ENCODE peak calls at places on chromosomes 3 and 15, in nine cellular contexts. V, H, N, E, I, G, X, R and K are unnamed samples.

GRCh38 chr3:195095035-195095703 is 175.8 kb downstream of the XXYLT1 start:
- DNase-seq in G (no peak), H (no peak), R (no peak), E (peak; percentile 49), N (no peak), I (no peak), X (no peak), V (peak; percentile 8), K (peak; percentile 66)

GRCh38 chr15:84982301-84982920 is 755 bp downstream of the PDE8A start:
- DNase-seq in V (peak; percentile 44), H (peak; percentile 53), N (peak; percentile 18), G (no peak), X (peak; percentile 84), I (no peak), R (peak; percentile 48), E (peak; percentile 70), K (peak; percentile 81)

GRCh38 chr3:66038726-66039589 is at the start of gene MAGI1:
- DNase-seq in G (peak; percentile 93), E (peak; percentile 91), I (no peak), X (no peak), V (peak; percentile 87), N (peak; percentile 93), R (peak; percentile 92), H (peak; percentile 94), K (peak; percentile 95)

GRCh38 chr3:197154-197855 is 742 bp downstream of the CHL1 start:
- DNase-seq in V (peak; percentile 13), R (no peak), N (no peak), I (no peak), X (no peak), G (no peak), E (no peak), H (no peak), K (peak; percentile 41)

GRCh38 chr3:125051205-125051604 is 4.6 kb downstream of the HEG1 start:
- DNase-seq in H (no peak), X (no peak), I (no peak), N (no peak), V (no peak), R (no peak), E (no peak), G (no peak), K (no peak)

GRCh38 chr3:175489406-175489805 is 630.3 kb downstream of the NAALADL2 start:
- DNase-seq in E (no peak), V (no peak), N (no peak), I (no peak), R (no peak), G (no peak), H (no peak), X (no peak), K (no peak)

GRCh38 chr3:118705827-118706226 is 328.8 kb downstream of the IGSF11 start:
- DNase-seq in G (no peak), H (no peak), I (no peak), V (no peak), R (no peak), N (no peak), X (no peak), E (no peak), K (no peak)

GRCh38 chr3:47011371-47011770 is 31.9 kb downstream of the NBEAL2 start:
- DNase-seq in I (no peak), E (no peak), R (no peak), H (no peak), X (no peak), V (no peak), N (no peak), G (no peak), K (peak; percentile 60)

GRCh38 chr3:191085091-191085490 is 114.0 kb upstream of the OSTN start:
- DNase-seq in G (no peak), X (no peak), I (no peak), H (no peak), N (no peak), E (no peak), R (no peak), V (no peak), K (no peak)

GRCh38 chr15:25061808-25062550 is 107.2 kb downstream of the SNRPN start:
- DNase-seq in I (no peak), H (no peak), E (no peak), R (no peak), V (no peak), X (no peak), G (no peak), N (no peak), K (no peak)

GRCh38 chr15:25060472-25060803 is 105.7 kb downstream of the SNRPN start:
- DNase-seq in N (no peak), H (no peak), X (no peak), R (peak; percentile 23), V (no peak), E (no peak), I (no peak), G (no peak), K (peak; percentile 48)

GRCh38 chr15:25058080-25058785 is 103.4 kb downstream of the SNRPN start:
- DNase-seq in H (no peak), V (no peak), N (no peak), I (no peak), X (no peak), R (peak; percentile 9), G (no peak), E (no peak), K (no peak)

GRCh38 chr15:25060996-25061620 is 106.3 kb downstream of the SNRPN start:
- DNase-seq in H (no peak), E (no peak), I (no peak), R (no peak), X (no peak), V (no peak), N (no peak), G (no peak), K (no peak)

DNA sequence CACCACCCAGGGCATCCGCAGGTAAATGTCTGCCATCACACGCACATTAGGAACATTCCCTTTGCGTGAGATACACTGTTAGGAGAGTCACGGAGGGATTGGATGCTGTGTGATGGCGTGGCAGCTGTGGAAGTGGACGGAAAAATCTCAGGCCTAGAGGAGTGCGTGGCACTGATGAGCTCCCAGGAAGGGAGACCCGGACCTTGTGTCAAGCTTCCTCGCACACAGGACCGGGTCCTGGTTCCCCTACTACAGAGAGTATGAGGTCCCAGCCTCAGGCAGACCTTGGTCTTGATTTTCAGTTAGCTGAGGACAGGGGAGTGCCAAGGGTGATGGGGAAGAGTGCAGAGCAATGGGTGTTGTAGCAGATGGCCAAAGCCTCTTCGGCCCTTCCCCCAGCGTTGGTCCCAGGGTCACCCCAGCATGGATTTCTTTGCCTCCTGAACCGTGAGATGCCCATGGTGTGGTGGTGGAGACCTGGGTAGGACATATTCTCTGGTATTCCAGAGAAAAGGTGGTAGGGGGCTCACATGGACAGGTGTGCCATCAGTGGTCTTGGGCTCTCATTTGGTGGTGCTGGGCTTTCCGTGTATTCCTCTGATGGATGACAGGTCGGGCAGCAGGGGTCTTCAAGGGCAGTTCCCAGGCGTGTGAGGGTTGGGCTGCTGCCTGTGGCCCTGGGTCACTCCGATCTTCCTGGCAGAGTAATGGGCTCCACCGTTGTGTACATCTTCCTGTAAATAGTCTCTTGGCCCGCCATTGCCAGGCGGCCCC is 105.1 kb downstream of the SNRPN start:
- DNase-seq in E (no peak), V (no peak), G (no peak), I (no peak), H (no peak), X (no peak), N (no peak), R (no peak), K (peak; percentile 35)
- H3K9me3 ChIP-seq in E (peaks cover 100% of the 10 kb centered on the region), V (peaks cover 100% of the 10 kb centered on the region), G (peaks cover 100% of the 10 kb centered on the region), I (peaks cover 49% of the 10 kb centered on the region), H (peaks cover 100% of the 10 kb centered on the region), X (peaks cover 98% of the 10 kb centered on the region), N (peaks cover 98% of the 10 kb centered on the region), R (peaks cover 100% of the 10 kb centered on the region), K (peaks cover 94% of the 10 kb centered on the region)

GRCh38 chr3:48058089-48058488 is 41.9 kb upstream of the MAP4 start:
- DNase-seq in V (no peak), R (no peak), N (no peak), X (no peak), I (no peak), E (no peak), G (no peak), H (no peak), K (no peak)
- H3K4me3 ChIP-seq in V (no peak overlapping the region), R (no peak overlapping the region), N (no peak overlapping the region), X (no peak overlapping the region), I (no peak overlapping the region), E (no peak overlapping the region), G (no peak overlapping the region), H (no peak overlapping the region), K (no peak overlapping the region)

GRCh38 chr3:32325957-32326356 is 65.7 kb upstream of the CMTM7 start:
- DNase-seq in X (no peak), H (no peak), I (no peak), V (no peak), N (peak; percentile 23), R (no peak), G (no peak), E (no peak), K (no peak)
- H3K27me3 ChIP-seq in X (no peaks in the 10 kb centered on the region), H (no peaks in the 10 kb centered on the region), I (no peaks in the 10 kb centered on the region), V (no peaks in the 10 kb centered on the region), N (no peaks in the 10 kb centered on the region), R (no peaks in the 10 kb centered on the region), G (no peaks in the 10 kb centered on the region), E (no peaks in the 10 kb centered on the region), K (no peaks in the 10 kb centered on the region)

GRCh38 chr3:128858167-128858566 is 21.3 kb upstream of the ACAD9 start:
- DNase-seq in X (no peak), V (no peak), I (no peak), E (no peak), R (no peak), G (no peak), N (no peak), H (no peak), K (no peak)
- H3K9me3 ChIP-seq in X (peaks cover 25% of the 10 kb centered on the region), V (peaks cover 57% of the 10 kb centered on the region), I (no peaks in the 10 kb centered on the region), E (peaks cover 38% of the 10 kb centered on the region), R (peaks cover 62% of the 10 kb centered on the region), G (peaks cover 54% of the 10 kb centered on the region), N (peaks cover 32% of the 10 kb centered on the region), H (peaks cover 35% of the 10 kb centered on the region), K (peaks cover 9% of the 10 kb centered on the region)

GRCh38 chr3:57803647-57804081 is 47.6 kb downstream of the SLMAP start:
- DNase-seq in N (peak; percentile 97), I (no peak), X (no peak), R (no peak), E (peak; percentile 28), V (no peak), H (peak; percentile 32), G (peak; percentile 25), K (no peak)
- H3K4me3 ChIP-seq in N (peak overlapping the region; percentile 12), I (no peak overlapping the region), X (no peak overlapping the region), R (no peak overlapping the region), E (no peak overlapping the region), V (peak overlapping the region; percentile 4), H (no peak overlapping the region), G (no peak overlapping the region), K (peak overlapping the region; percentile 1)

DNA sequence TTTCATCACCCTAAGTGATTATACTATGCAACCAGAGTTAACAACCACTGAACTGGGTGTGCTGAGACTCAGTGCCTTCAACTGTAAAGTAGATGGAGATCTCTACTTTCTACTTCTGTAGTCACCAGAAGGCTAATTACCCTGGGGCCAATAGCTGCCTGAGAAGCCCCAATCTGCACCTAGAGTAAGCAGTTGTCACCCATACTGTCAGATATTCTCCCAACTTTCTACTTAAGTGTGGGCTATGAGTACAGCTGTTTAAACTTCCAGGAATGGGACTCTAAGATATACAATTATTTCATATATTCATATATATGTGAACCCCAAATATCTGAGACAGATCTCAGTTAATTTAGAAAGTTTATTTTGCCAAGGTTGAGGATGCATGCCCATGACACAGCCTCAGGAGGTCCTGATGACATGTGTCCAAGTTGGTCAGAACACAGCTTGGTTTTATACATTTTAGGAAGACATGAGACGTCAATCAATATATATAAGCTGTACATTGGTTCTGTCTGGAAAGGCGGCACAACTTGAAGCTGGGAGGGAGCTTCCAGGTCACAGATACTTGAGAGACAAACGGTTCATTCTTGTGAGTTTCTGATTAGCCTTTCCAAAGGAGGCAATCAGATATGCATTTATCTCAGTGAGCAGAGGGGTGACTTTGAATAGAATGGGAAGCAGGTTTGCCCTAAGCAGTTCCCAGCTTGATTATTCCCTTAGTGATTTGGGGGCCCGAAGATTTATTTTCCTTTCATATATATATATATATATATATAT is 41.9 kb downstream of the CCNL1 start:
- DNase-seq in R (no peak), X (no peak), I (no peak), G (no peak), N (no peak), E (no peak), V (no peak), H (no peak), K (no peak)
- H3K27me3 ChIP-seq in R (no peaks in the 10 kb centered on the region), X (no peaks in the 10 kb centered on the region), I (no peaks in the 10 kb centered on the region), G (no peaks in the 10 kb centered on the region), N (no peaks in the 10 kb centered on the region), E (no peaks in the 10 kb centered on the region), V (no peaks in the 10 kb centered on the region), H (no peaks in the 10 kb centered on the region), K (no peaks in the 10 kb centered on the region)